ENCODE peak calls at places on chromosomes 2 and 18, in four cellular contexts. One of them, this sample, is unnamed.

GRCh38 chr18:23259701-23260661 is 124.7 kb downstream of the CABLES1 start:
- DNase-seq in H9: peak
- DNase-seq in IMR-90: peak
- DNase-seq in H1: peak
- DNase-seq in this sample: peak

GRCh38 chr2:196201229-196201998 is 30.0 kb upstream of the STK17B start:
- DNase-seq in H9: no peak
- DNase-seq in IMR-90: no peak
- DNase-seq in H1: no peak
- DNase-seq in this sample: no peak

GRCh38 chr2:172169611-172170010 is 66.9 kb upstream of the DLX2 start:
- DNase-seq in H9: no peak
- DNase-seq in IMR-90: no peak
- DNase-seq in H1: no peak
- DNase-seq in this sample: no peak

GRCh38 chr2:173218331-173219056 is 136.2 kb upstream of the CDCA7 start:
- DNase-seq in H9: peak
- DNase-seq in IMR-90: peak
- DNase-seq in H1: no peak
- DNase-seq in this sample: peak

GRCh38 chr2:106057206-106057605 is 136.9 kb downstream of the UXS1 start:
- DNase-seq in H9: no peak
- DNase-seq in IMR-90: no peak
- DNase-seq in H1: no peak
- DNase-seq in this sample: peak

GRCh38 chr18:74869904-74870863 is 272.5 kb downstream of the ZNF407 start:
- DNase-seq in H9: no peak
- DNase-seq in IMR-90: peak
- DNase-seq in H1: no peak
- DNase-seq in this sample: peak

GRCh38 chr2:213253162-213253561 is 31.1 kb upstream of the SPAG16 start:
- DNase-seq in H9: no peak
- DNase-seq in IMR-90: no peak
- DNase-seq in H1: no peak
- DNase-seq in this sample: no peak

GRCh38 chr2:120919771-120920437 is 184.2 kb downstream of the GLI2 start:
- DNase-seq in H9: no peak
- DNase-seq in IMR-90: peak
- DNase-seq in H1: no peak
- DNase-seq in this sample: peak

GRCh38 chr2:104976603-104977120 is 61.2 kb upstream of the MRPS9 start:
- DNase-seq in H9: peak
- DNase-seq in IMR-90: no peak
- DNase-seq in H1: peak
- DNase-seq in this sample: peak

GRCh38 chr2:15307526-15307925 is 253.6 kb downstream of the NBAS start:
- DNase-seq in H9: no peak
- DNase-seq in IMR-90: no peak
- DNase-seq in H1: no peak
- DNase-seq in this sample: no peak

GRCh38 chr2:212451786-212452200 is 86.8 kb downstream of the ERBB4 start:
- DNase-seq in H9: no peak
- DNase-seq in IMR-90: peak
- DNase-seq in H1: no peak
- DNase-seq in this sample: peak

GRCh38 chr2:173441222-173441621 is 86.5 kb downstream of the CDCA7 start:
- DNase-seq in H9: no peak
- DNase-seq in IMR-90: peak
- DNase-seq in H1: no peak
- DNase-seq in this sample: no peak

GRCh38 chr2:112936927-112937232 is 25.9 kb downstream of the IL37 start:
- DNase-seq in H9: no peak
- DNase-seq in IMR-90: no peak
- DNase-seq in H1: no peak
- DNase-seq in this sample: no peak

GRCh38 chr2:44233450-44234128 is 41.7 kb upstream of the SLC3A1 start:
- DNase-seq in H9: no peak
- DNase-seq in IMR-90: peak
- DNase-seq in H1: no peak
- DNase-seq in this sample: peak

GRCh38 chr2:77721593-77721992 is 199.4 kb upstream of the LRRTM4 start:
- DNase-seq in H9: no peak
- DNase-seq in IMR-90: no peak
- DNase-seq in H1: no peak
- DNase-seq in this sample: no peak

GRCh38 chr2:77720115-77720514 is 197.9 kb upstream of the LRRTM4 start:
- DNase-seq in H9: no peak
- DNase-seq in IMR-90: no peak
- DNase-seq in H1: no peak
- DNase-seq in this sample: no peak

DNA sequence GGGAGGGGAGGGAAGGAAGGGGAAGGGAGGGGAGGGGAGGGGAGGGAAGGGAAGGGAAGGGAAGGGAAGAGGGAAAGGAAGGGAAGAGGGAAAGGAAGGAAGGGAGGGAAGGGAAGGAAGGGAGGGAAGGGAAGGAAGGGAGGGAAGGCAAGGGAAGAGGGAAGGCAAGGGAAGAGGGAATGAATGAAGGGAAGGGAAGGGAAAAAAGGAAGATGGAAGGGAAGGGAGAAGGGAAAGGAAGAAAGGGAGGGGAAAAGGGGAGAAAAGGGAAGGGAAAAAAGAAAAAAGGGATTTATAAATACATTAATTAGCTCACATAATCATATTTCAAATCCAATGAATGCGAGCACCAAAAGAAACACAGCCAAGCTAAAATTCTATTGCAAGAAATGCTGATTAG is 202.9 kb upstream of the LRRTM4 start:
- DNase-seq in H9: no peak
- DNase-seq in IMR-90: no peak
- DNase-seq in H1: no peak
- DNase-seq in this sample: no peak
- H4K8ac ChIP-seq in H9: no peak
- H4K8ac ChIP-seq in IMR-90: no peak
- H4K8ac ChIP-seq in H1: no peak
- H4K8ac ChIP-seq in this sample: no peak

DNA sequence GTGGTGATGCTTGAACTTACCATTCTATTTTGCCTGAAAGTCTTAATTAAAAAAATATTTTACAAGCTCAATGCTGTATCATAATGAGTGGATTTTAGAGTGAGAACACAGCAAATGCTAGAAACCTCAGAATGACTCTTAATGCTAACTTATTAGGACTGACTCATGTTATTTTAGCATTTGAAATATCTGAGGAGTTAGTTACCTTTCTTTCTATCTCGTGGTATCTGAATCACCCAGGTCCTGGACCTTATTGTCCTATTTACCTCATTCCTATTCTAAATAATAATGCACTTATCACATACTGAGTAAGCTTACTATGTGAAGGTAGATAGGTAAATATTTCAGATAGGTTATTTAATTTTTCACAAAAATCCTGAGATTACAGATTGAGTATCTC is 70.7 kb downstream of the SOS1 start:
- DNase-seq in H9: no peak
- DNase-seq in IMR-90: peak
- DNase-seq in H1: no peak
- DNase-seq in this sample: no peak
- H4K5ac ChIP-seq in H9: no peak
- H4K5ac ChIP-seq in IMR-90: no peak
- H4K5ac ChIP-seq in H1: no peak
- H4K5ac ChIP-seq in this sample: no peak

DNA sequence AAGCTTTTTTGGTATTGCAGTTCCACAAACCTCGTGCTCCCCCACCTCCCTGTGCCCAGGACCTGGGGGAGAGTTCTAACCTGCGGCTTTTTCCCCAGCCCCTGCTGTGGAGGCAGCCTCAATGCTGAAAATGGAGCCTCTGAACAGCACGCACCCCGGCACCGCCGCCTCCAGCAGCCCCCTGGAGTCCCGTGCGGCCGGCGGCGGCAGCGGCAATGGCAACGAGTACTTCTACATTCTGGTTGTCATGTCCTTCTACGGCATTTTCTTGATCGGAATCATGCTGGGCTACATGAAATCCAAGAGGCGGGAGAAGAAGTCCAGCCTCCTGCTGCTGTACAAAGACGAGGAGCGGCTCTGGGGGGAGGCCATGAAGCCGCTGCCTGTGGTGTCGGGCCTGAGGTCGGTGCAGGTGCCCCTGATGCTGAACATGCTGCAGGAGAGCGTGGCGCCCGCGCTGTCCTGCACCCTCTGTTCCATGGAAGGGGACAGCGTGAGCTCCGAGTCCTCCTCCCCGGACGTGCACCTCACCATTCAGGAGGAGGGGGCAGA is 796 bp downstream of the KCNE4 start:
- DNase-seq in H9: no peak
- DNase-seq in IMR-90: no peak
- DNase-seq in H1: no peak
- DNase-seq in this sample: no peak
- H4K8ac ChIP-seq in H9: no peak
- H4K8ac ChIP-seq in IMR-90: peak
- H4K8ac ChIP-seq in H1: no peak
- H4K8ac ChIP-seq in this sample: no peak

GRCh38 chr2:9656270-9656766 is 25.5 kb upstream of the YWHAQ start:
- DNase-seq in H9: no peak
- DNase-seq in IMR-90: peak
- DNase-seq in H1: no peak
- DNase-seq in this sample: peak
- H4K5ac ChIP-seq in H9: no peak
- H4K5ac ChIP-seq in IMR-90: no peak
- H4K5ac ChIP-seq in H1: no peak
- H4K5ac ChIP-seq in this sample: no peak

This sample was measured in mesendoderm.